ENCODE peak calls at places on chromosomes 16 and 17, in six cellular contexts. H, M, R, Y, G and F are unnamed samples.

GRCh38 chr17:66200685-66201092 is 8.8 kb upstream of the CEP112 start:
- DNase-seq in H (peak), M (no peak), Y (peak), G (no peak), R (no peak), F (no peak)

GRCh38 chr17:74860229-74860998 is 729 bp upstream of the GRIN2C start:
- DNase-seq in M (no peak), H (no peak), Y (no peak), G (no peak), R (no peak), F (no peak)

GRCh38 chr17:77592503-77592902 is 366.0 kb upstream of the TNRC6C start:
- DNase-seq in M (no peak), H (no peak), Y (no peak), R (no peak), G (peak), F (no peak)

GRCh38 chr16:66925322-66925840 is at the start of gene RRAD:
- DNase-seq in M (no peak), G (no peak), Y (no peak), H (no peak), R (peak), F (no peak)

GRCh38 chr16:83348991-83349390 is 458.8 kb upstream of the HSBP1 start:
- DNase-seq in G (no peak), Y (no peak), H (no peak), R (no peak), M (no peak), F (no peak)

GRCh38 chr17:55433029-55433628 is 11.5 kb upstream of the MMD start:
- DNase-seq in R (no peak), H (no peak), G (no peak), M (no peak), Y (no peak), F (no peak)

GRCh38 chr17:67194134-67194533 is 50.9 kb downstream of the HELZ start:
- DNase-seq in H (peak), Y (no peak), G (no peak), M (no peak), R (no peak), F (no peak)

GRCh38 chr16:89358030-89359005 is 132.0 kb downstream of the ANKRD11 start:
- DNase-seq in R (peak), M (peak), Y (peak), H (no peak), G (no peak), F (no peak)

GRCh38 chr16:51326131-51326856 is 175.2 kb upstream of the SALL1 start:
- DNase-seq in G (no peak), Y (no peak), M (no peak), R (no peak), H (peak), F (no peak)

GRCh38 chr16:11056090-11056988 is 112.0 kb downstream of the CLEC16A start:
- DNase-seq in G (no peak), R (no peak), M (no peak), Y (no peak), H (no peak), F (no peak)

GRCh38 chr17:42846594-42847280 is 2.4 kb downstream of the AOC2 start:
- DNase-seq in G (peak), M (peak), Y (no peak), H (peak), R (no peak), F (no peak)

GRCh38 chr16:87457724-87458423 is 35.0 kb downstream of the ZCCHC14 start:
- DNase-seq in R (no peak), H (peak), G (no peak), Y (no peak), M (no peak), F (no peak)

GRCh38 chr17:41592601-41593305 is 6.1 kb upstream of the KRT14 start:
- DNase-seq in M (no peak), H (no peak), Y (no peak), G (no peak), R (no peak), F (no peak)

GRCh38 chr17:67021196-67021595 is 23.2 kb upstream of the CACNG1 start:
- DNase-seq in Y (no peak), G (no peak), R (no peak), H (no peak), M (no peak), F (no peak)

GRCh38 chr17:73179878-73180277 is 13.0 kb upstream of the COG1 start:
- DNase-seq in R (no peak), Y (no peak), H (no peak), G (no peak), M (no peak), F (no peak)

GRCh38 chr16:10683160-10683559 is 11.6 kb downstream of the TEKT5 start:
- DNase-seq in Y (no peak), G (peak), M (no peak), H (no peak), R (no peak), F (no peak)

GRCh38 chr16:716250-716607 is 1.3 kb downstream of the METRN start:
- DNase-seq in H (peak), M (no peak), R (no peak), Y (no peak), G (no peak), F (no peak)

GRCh38 chr16:10929853-10930754 is 12.2 kb downstream of the DEXI start:
- DNase-seq in Y (no peak), H (no peak), M (peak), R (no peak), G (no peak), F (no peak)

GRCh38 chr17:74981979-74982662 is 5.3 kb upstream of the CDR2L start:
- DNase-seq in H (no peak), R (peak), G (peak), Y (peak), M (peak), F (peak)

GRCh38 chr17:78896091-78896833 is 6.7 kb downstream of the CEP295NL start:
- DNase-seq in Y (no peak), H (no peak), M (no peak), G (no peak), R (no peak), F (no peak)

GRCh38 chr17:5769936-5770335 is 185.6 kb upstream of the NLRP1 start:
- DNase-seq in Y (no peak), R (no peak), H (no peak), G (no peak), M (no peak), F (no peak)

GRCh38 chr17:39622380-39623006 is 4.3 kb upstream of the PPP1R1B start:
- DNase-seq in R (no peak), Y (peak), M (no peak), G (no peak), H (no peak), F (no peak)

GRCh38 chr16:81994485-81994884 is 16.8 kb downstream of the SDR42E1 start:
- DNase-seq in Y (no peak), M (no peak), H (no peak), R (no peak), G (no peak), F (no peak)

GRCh38 chr17:64230551-64231408 is 32.3 kb downstream of the TEX2 start:
- DNase-seq in M (no peak), Y (no peak), G (no peak), H (peak), R (no peak), F (no peak)

GRCh38 chr17:7839890-7840260 is 5.9 kb downstream of the KDM6B start:
- DNase-seq in M (no peak), G (peak), Y (no peak), H (peak), R (no peak), F (no peak)

GRCh38 chr16:67155305-67156145 is 4.2 kb downstream of the TRADD start:
- DNase-seq in R (peak), M (peak), H (peak), Y (peak), G (no peak), F (peak)

DNA sequence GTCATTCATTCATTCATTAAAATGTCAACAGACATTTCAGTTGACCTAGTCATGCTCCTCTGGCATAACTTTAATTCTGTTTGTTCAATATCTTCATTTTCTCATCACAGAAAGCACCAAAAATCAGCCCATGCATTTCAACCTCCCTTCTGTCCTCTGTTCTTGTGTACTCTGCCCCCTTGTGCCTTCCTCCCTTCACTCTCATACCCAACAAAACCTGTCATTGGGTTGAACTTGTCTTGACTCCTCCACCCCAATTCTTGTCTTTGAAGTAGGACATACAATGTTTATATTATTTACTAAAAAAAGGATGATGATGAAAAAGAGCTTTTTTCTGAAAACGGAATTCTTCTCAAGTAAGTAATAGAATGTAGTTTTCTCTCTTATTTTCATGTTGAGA is 43.8 kb downstream of the COX10 start:
- DNase-seq in H (no peak), G (no peak), R (no peak), Y (no peak), M (no peak), F (no peak)
- TF ChIP-seq CTCF in H (no peak), G (no peak), R (no peak), Y (no peak), M (no peak), F (no peak)

DNA sequence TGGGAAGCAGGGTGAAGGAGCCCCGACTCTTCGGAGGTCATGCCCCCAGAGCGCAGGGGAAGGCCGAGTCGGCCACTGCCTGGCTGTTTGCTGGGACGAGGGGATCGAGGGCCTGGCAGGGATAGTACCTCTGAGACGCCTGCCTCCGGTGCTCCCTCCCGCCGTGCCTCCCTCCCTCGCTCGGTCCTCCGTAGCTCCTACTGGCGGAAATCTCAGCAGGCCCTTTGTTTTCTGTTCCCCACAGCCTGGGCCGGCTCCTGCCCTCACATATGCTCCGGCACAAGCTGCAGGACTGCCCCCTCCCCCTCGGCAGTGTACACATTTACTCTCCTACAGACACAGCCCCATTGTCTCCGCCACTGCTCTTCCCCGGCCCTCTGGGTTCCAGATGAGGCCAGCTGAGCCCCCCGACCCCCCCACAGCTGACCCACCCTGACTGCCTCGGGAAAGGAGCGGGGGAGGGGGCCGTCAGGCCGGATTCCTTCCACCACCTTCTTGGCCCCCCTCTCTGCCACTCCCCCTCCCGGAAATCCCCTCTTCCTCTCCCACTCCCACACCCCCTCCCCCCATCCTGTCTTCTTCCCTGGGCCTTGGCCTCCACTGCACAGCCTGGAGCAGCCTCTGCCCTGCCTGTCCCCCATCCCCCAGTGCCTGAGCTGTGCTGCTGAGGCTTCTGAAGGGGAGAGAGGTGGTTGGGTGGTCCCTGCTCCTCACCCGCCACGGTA is 1.4 kb downstream of the TRAF4 start:
- DNase-seq in Y (peak), M (peak), G (no peak), R (peak), H (no peak), F (peak)
- TF ChIP-seq CTCF in Y (no peak), M (no peak), G (no peak), R (no peak), H (no peak), F (no peak)

GRCh38 chr16:12361016-12361415 is 384.5 kb downstream of the SNX29 start:
- DNase-seq in Y (no peak), G (no peak), H (no peak), M (no peak), R (no peak), F (no peak)

GRCh38 chr16:12354296-12354818 is 377.8 kb downstream of the SNX29 start:
- DNase-seq in G (no peak), Y (no peak), H (no peak), M (no peak), R (no peak), F (no peak)

GRCh38 chr16:12358898-12359297 is 382.4 kb downstream of the SNX29 start:
- DNase-seq in M (no peak), R (no peak), G (no peak), Y (no peak), H (no peak), F (no peak)

GRCh38 chr16:12360240-12360639 is 383.7 kb downstream of the SNX29 start:
- DNase-seq in H (no peak), R (no peak), M (no peak), Y (no peak), G (no peak), F (no peak)

DNA sequence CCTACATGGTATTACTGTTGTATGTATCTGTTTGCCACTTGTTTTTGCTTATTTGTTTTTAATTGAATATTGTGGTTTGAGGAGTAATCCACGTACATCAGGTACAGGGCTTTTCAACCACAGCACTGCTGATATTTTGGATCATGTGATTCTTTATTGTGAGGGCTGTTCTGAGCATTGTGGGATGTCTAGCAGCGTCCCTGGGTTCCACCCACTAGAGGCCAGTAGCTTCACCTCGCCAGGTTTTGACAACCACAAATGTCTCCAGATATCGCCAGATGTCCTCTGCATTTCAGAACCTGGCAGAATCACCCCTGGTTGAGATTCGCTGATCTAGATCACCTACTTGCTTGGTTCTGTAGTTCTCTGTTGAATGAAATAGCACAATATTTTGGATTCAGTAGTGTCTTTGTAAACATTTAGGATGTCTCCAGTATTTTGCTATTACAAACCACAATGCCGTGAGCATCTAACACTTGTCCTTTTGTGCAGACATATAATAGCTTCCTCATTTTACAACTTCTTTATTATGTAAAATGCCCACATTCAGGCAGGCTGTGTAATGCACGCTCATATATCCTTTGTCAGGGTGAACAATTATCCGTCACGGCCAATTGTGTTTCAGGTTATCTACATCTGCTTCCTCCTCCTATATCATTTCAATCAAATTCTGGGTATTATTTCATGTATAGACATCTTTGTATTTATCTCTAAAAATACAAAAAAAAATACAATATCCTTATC is 380.3 kb downstream of the SNX29 start:
- DNase-seq in G (no peak), M (no peak), H (no peak), R (no peak), Y (no peak), F (no peak)
- TF ChIP-seq CTCF in G (no peak), M (no peak), H (no peak), R (no peak), Y (no peak), F (no peak)

GRCh38 chr16:54934536-54935410 is 4.1 kb downstream of the IRX5 start:
- DNase-seq in M (no peak), Y (no peak), R (peak), H (no peak), G (peak), F (peak)
- TF ChIP-seq CTCF in M (no peak), Y (no peak), R (peak), H (peak), G (no peak), F (no peak)

GRCh38 chr16:59849716-59850115 is 1115.6 kb upstream of the GOT2 start:
- DNase-seq in G (no peak), M (no peak), Y (no peak), R (no peak), H (no peak), F (no peak)
- TF ChIP-seq CTCF in G (no peak), M (no peak), Y (no peak), R (no peak), H (no peak), F (no peak)

GRCh38 chr17:44354582-44355309 is 8.9 kb downstream of the FAM171A2 start:
- DNase-seq in G (no peak), H (no peak), Y (peak), M (peak), R (no peak), F (peak)
- TF ChIP-seq CTCF in G (no peak), H (peak), Y (peak), M (peak), R (peak), F (peak)